ENCODE peak calls at places on chromosome 21, in nine cellular contexts. One of them, this sample, is unnamed.

GRCh38 chr21:32814528-32814927 is 43.0 kb upstream of the PAXBP1 start:
- DNase-seq in neural crest cell: no peak
- DNase-seq in CD8-positive, alpha-beta T cell: no peak
- DNase-seq in stimulated activated CD8-positive, alpha-beta memory T cell treated with anti-CD3 and anti-CD28 coated beads, Interleukin-4, amount 100 ng/mL, for 48 hours: no peak
- DNase-seq in ACHN: no peak
- DNase-seq in fibroblast of lung: no peak
- DNase-seq in stimulated activated CD4-positive, alpha-beta T cell treated with anti-CD3 and anti-CD28 coated beads, Interleukin-12 subunit alpha, Interleukin-12 subunit beta, amount 100 ng/mL, for 48 hours: no peak
- DNase-seq in naive thymus-derived CD8-positive, alpha-beta T cell: no peak
- DNase-seq in astrocyte of the spinal cord: no peak
- DNase-seq in this sample: no peak

GRCh38 chr21:30044447-30045064 is 104.8 kb upstream of the GRIK1 start:
- DNase-seq in neural crest cell: peak; percentile 47
- DNase-seq in CD8-positive, alpha-beta T cell: no peak
- DNase-seq in stimulated activated CD8-positive, alpha-beta memory T cell treated with anti-CD3 and anti-CD28 coated beads, Interleukin-4, amount 100 ng/mL, for 48 hours: peak; percentile 26
- DNase-seq in ACHN: peak; percentile 31
- DNase-seq in fibroblast of lung: peak; percentile 3
- DNase-seq in stimulated activated CD4-positive, alpha-beta T cell treated with anti-CD3 and anti-CD28 coated beads, Interleukin-12 subunit alpha, Interleukin-12 subunit beta, amount 100 ng/mL, for 48 hours: no peak
- DNase-seq in naive thymus-derived CD8-positive, alpha-beta T cell: no peak
- DNase-seq in astrocyte of the spinal cord: peak; percentile 22
- DNase-seq in this sample: no peak

GRCh38 chr21:32270748-32271147 is 8.1 kb downstream of the MIS18A start:
- DNase-seq in neural crest cell: no peak
- DNase-seq in CD8-positive, alpha-beta T cell: no peak
- DNase-seq in stimulated activated CD8-positive, alpha-beta memory T cell treated with anti-CD3 and anti-CD28 coated beads, Interleukin-4, amount 100 ng/mL, for 48 hours: no peak
- DNase-seq in ACHN: no peak
- DNase-seq in fibroblast of lung: no peak
- DNase-seq in stimulated activated CD4-positive, alpha-beta T cell treated with anti-CD3 and anti-CD28 coated beads, Interleukin-12 subunit alpha, Interleukin-12 subunit beta, amount 100 ng/mL, for 48 hours: no peak
- DNase-seq in naive thymus-derived CD8-positive, alpha-beta T cell: no peak
- DNase-seq in astrocyte of the spinal cord: no peak
- DNase-seq in this sample: no peak

GRCh38 chr21:42659416-42660117 is 6.1 kb downstream of the PDE9A start:
- DNase-seq in neural crest cell: no peak
- DNase-seq in CD8-positive, alpha-beta T cell: no peak
- DNase-seq in stimulated activated CD8-positive, alpha-beta memory T cell treated with anti-CD3 and anti-CD28 coated beads, Interleukin-4, amount 100 ng/mL, for 48 hours: no peak
- DNase-seq in ACHN: no peak
- DNase-seq in fibroblast of lung: no peak
- DNase-seq in stimulated activated CD4-positive, alpha-beta T cell treated with anti-CD3 and anti-CD28 coated beads, Interleukin-12 subunit alpha, Interleukin-12 subunit beta, amount 100 ng/mL, for 48 hours: no peak
- DNase-seq in naive thymus-derived CD8-positive, alpha-beta T cell: no peak
- DNase-seq in astrocyte of the spinal cord: no peak
- DNase-seq in this sample: no peak

GRCh38 chr21:26874347-26874746 is 29.1 kb upstream of the ADAMTS1 start:
- DNase-seq in neural crest cell: no peak
- DNase-seq in CD8-positive, alpha-beta T cell: no peak
- DNase-seq in stimulated activated CD8-positive, alpha-beta memory T cell treated with anti-CD3 and anti-CD28 coated beads, Interleukin-4, amount 100 ng/mL, for 48 hours: no peak
- DNase-seq in ACHN: no peak
- DNase-seq in fibroblast of lung: no peak
- DNase-seq in stimulated activated CD4-positive, alpha-beta T cell treated with anti-CD3 and anti-CD28 coated beads, Interleukin-12 subunit alpha, Interleukin-12 subunit beta, amount 100 ng/mL, for 48 hours: no peak
- DNase-seq in naive thymus-derived CD8-positive, alpha-beta T cell: no peak
- DNase-seq in astrocyte of the spinal cord: no peak
- DNase-seq in this sample: no peak

GRCh38 chr21:17612023-17612564 is 607 bp downstream of the BTG3 start:
- DNase-seq in neural crest cell: peak; percentile 18
- DNase-seq in CD8-positive, alpha-beta T cell: peak; percentile 33
- DNase-seq in stimulated activated CD8-positive, alpha-beta memory T cell treated with anti-CD3 and anti-CD28 coated beads, Interleukin-4, amount 100 ng/mL, for 48 hours: peak; percentile 51
- DNase-seq in ACHN: peak; percentile 35
- DNase-seq in fibroblast of lung: peak; percentile 50
- DNase-seq in stimulated activated CD4-positive, alpha-beta T cell treated with anti-CD3 and anti-CD28 coated beads, Interleukin-12 subunit alpha, Interleukin-12 subunit beta, amount 100 ng/mL, for 48 hours: peak; percentile 11
- DNase-seq in naive thymus-derived CD8-positive, alpha-beta T cell: peak; percentile 4
- DNase-seq in astrocyte of the spinal cord: no peak
- DNase-seq in this sample: no peak

GRCh38 chr21:36691539-36692124 is 7.3 kb upstream of the SIM2 start:
- DNase-seq in neural crest cell: no peak
- DNase-seq in CD8-positive, alpha-beta T cell: no peak
- DNase-seq in stimulated activated CD8-positive, alpha-beta memory T cell treated with anti-CD3 and anti-CD28 coated beads, Interleukin-4, amount 100 ng/mL, for 48 hours: no peak
- DNase-seq in ACHN: no peak
- DNase-seq in fibroblast of lung: no peak
- DNase-seq in stimulated activated CD4-positive, alpha-beta T cell treated with anti-CD3 and anti-CD28 coated beads, Interleukin-12 subunit alpha, Interleukin-12 subunit beta, amount 100 ng/mL, for 48 hours: no peak
- DNase-seq in naive thymus-derived CD8-positive, alpha-beta T cell: no peak
- DNase-seq in astrocyte of the spinal cord: no peak
- DNase-seq in this sample: no peak

GRCh38 chr21:42781150-42781980 is 98.0 kb downstream of the WDR4 start:
- DNase-seq in neural crest cell: no peak
- DNase-seq in CD8-positive, alpha-beta T cell: no peak
- DNase-seq in stimulated activated CD8-positive, alpha-beta memory T cell treated with anti-CD3 and anti-CD28 coated beads, Interleukin-4, amount 100 ng/mL, for 48 hours: no peak
- DNase-seq in ACHN: peak; percentile 1
- DNase-seq in fibroblast of lung: no peak
- DNase-seq in stimulated activated CD4-positive, alpha-beta T cell treated with anti-CD3 and anti-CD28 coated beads, Interleukin-12 subunit alpha, Interleukin-12 subunit beta, amount 100 ng/mL, for 48 hours: no peak
- DNase-seq in naive thymus-derived CD8-positive, alpha-beta T cell: no peak
- DNase-seq in astrocyte of the spinal cord: no peak
- DNase-seq in this sample: peak; percentile 30

GRCh38 chr21:29829514-29830255 is 110.1 kb downstream of the GRIK1 start:
- DNase-seq in neural crest cell: no peak
- DNase-seq in CD8-positive, alpha-beta T cell: no peak
- DNase-seq in stimulated activated CD8-positive, alpha-beta memory T cell treated with anti-CD3 and anti-CD28 coated beads, Interleukin-4, amount 100 ng/mL, for 48 hours: no peak
- DNase-seq in ACHN: no peak
- DNase-seq in fibroblast of lung: peak; percentile 34
- DNase-seq in stimulated activated CD4-positive, alpha-beta T cell treated with anti-CD3 and anti-CD28 coated beads, Interleukin-12 subunit alpha, Interleukin-12 subunit beta, amount 100 ng/mL, for 48 hours: no peak
- DNase-seq in naive thymus-derived CD8-positive, alpha-beta T cell: no peak
- DNase-seq in astrocyte of the spinal cord: peak; percentile 25
- DNase-seq in this sample: no peak

GRCh38 chr21:36385233-36385908 is at the start of gene CHAF1B:
- DNase-seq in neural crest cell: peak; percentile 91
- DNase-seq in CD8-positive, alpha-beta T cell: peak; percentile 81
- DNase-seq in stimulated activated CD8-positive, alpha-beta memory T cell treated with anti-CD3 and anti-CD28 coated beads, Interleukin-4, amount 100 ng/mL, for 48 hours: peak; percentile 90
- DNase-seq in ACHN: peak; percentile 76
- DNase-seq in fibroblast of lung: peak; percentile 48
- DNase-seq in stimulated activated CD4-positive, alpha-beta T cell treated with anti-CD3 and anti-CD28 coated beads, Interleukin-12 subunit alpha, Interleukin-12 subunit beta, amount 100 ng/mL, for 48 hours: peak; percentile 77
- DNase-seq in naive thymus-derived CD8-positive, alpha-beta T cell: peak; percentile 63
- DNase-seq in astrocyte of the spinal cord: peak; percentile 70
- DNase-seq in this sample: peak; percentile 86

GRCh38 chr21:33657124-33657842 is 15.0 kb downstream of the ITSN1 start:
- DNase-seq in neural crest cell: no peak
- DNase-seq in CD8-positive, alpha-beta T cell: no peak
- DNase-seq in stimulated activated CD8-positive, alpha-beta memory T cell treated with anti-CD3 and anti-CD28 coated beads, Interleukin-4, amount 100 ng/mL, for 48 hours: no peak
- DNase-seq in ACHN: no peak
- DNase-seq in fibroblast of lung: no peak
- DNase-seq in stimulated activated CD4-positive, alpha-beta T cell treated with anti-CD3 and anti-CD28 coated beads, Interleukin-12 subunit alpha, Interleukin-12 subunit beta, amount 100 ng/mL, for 48 hours: no peak
- DNase-seq in naive thymus-derived CD8-positive, alpha-beta T cell: no peak
- DNase-seq in astrocyte of the spinal cord: no peak
- DNase-seq in this sample: no peak

GRCh38 chr21:44487831-44488230 is 32.5 kb downstream of the LRRC3 start:
- DNase-seq in neural crest cell: peak; percentile 44
- DNase-seq in CD8-positive, alpha-beta T cell: peak; percentile 46
- DNase-seq in stimulated activated CD8-positive, alpha-beta memory T cell treated with anti-CD3 and anti-CD28 coated beads, Interleukin-4, amount 100 ng/mL, for 48 hours: peak; percentile 82
- DNase-seq in ACHN: peak; percentile 2
- DNase-seq in fibroblast of lung: no peak
- DNase-seq in stimulated activated CD4-positive, alpha-beta T cell treated with anti-CD3 and anti-CD28 coated beads, Interleukin-12 subunit alpha, Interleukin-12 subunit beta, amount 100 ng/mL, for 48 hours: peak; percentile 47
- DNase-seq in naive thymus-derived CD8-positive, alpha-beta T cell: no peak
- DNase-seq in astrocyte of the spinal cord: peak; percentile 3
- DNase-seq in this sample: no peak

GRCh38 chr21:25385912-25386474 is 221.3 kb downstream of the MRPL39 start:
- DNase-seq in neural crest cell: no peak
- DNase-seq in CD8-positive, alpha-beta T cell: no peak
- DNase-seq in stimulated activated CD8-positive, alpha-beta memory T cell treated with anti-CD3 and anti-CD28 coated beads, Interleukin-4, amount 100 ng/mL, for 48 hours: no peak
- DNase-seq in ACHN: peak; percentile 64
- DNase-seq in fibroblast of lung: peak; percentile 59
- DNase-seq in stimulated activated CD4-positive, alpha-beta T cell treated with anti-CD3 and anti-CD28 coated beads, Interleukin-12 subunit alpha, Interleukin-12 subunit beta, amount 100 ng/mL, for 48 hours: no peak
- DNase-seq in naive thymus-derived CD8-positive, alpha-beta T cell: no peak
- DNase-seq in astrocyte of the spinal cord: peak; percentile 64
- DNase-seq in this sample: peak; percentile 73

GRCh38 chr21:25283720-25284119 is 323.6 kb downstream of the MRPL39 start:
- DNase-seq in neural crest cell: no peak
- DNase-seq in CD8-positive, alpha-beta T cell: no peak
- DNase-seq in stimulated activated CD8-positive, alpha-beta memory T cell treated with anti-CD3 and anti-CD28 coated beads, Interleukin-4, amount 100 ng/mL, for 48 hours: no peak
- DNase-seq in ACHN: peak; percentile 39
- DNase-seq in fibroblast of lung: peak; percentile 25
- DNase-seq in stimulated activated CD4-positive, alpha-beta T cell treated with anti-CD3 and anti-CD28 coated beads, Interleukin-12 subunit alpha, Interleukin-12 subunit beta, amount 100 ng/mL, for 48 hours: no peak
- DNase-seq in naive thymus-derived CD8-positive, alpha-beta T cell: no peak
- DNase-seq in astrocyte of the spinal cord: peak; percentile 37
- DNase-seq in this sample: no peak

GRCh38 chr21:34595457-34595856 is 19.5 kb downstream of the RCAN1 start:
- DNase-seq in neural crest cell: no peak
- DNase-seq in CD8-positive, alpha-beta T cell: no peak
- DNase-seq in stimulated activated CD8-positive, alpha-beta memory T cell treated with anti-CD3 and anti-CD28 coated beads, Interleukin-4, amount 100 ng/mL, for 48 hours: no peak
- DNase-seq in ACHN: no peak
- DNase-seq in fibroblast of lung: peak; percentile 12
- DNase-seq in stimulated activated CD4-positive, alpha-beta T cell treated with anti-CD3 and anti-CD28 coated beads, Interleukin-12 subunit alpha, Interleukin-12 subunit beta, amount 100 ng/mL, for 48 hours: no peak
- DNase-seq in naive thymus-derived CD8-positive, alpha-beta T cell: no peak
- DNase-seq in astrocyte of the spinal cord: peak; percentile 9
- DNase-seq in this sample: peak; percentile 17

GRCh38 chr21:45560106-45561021 is 18.1 kb upstream of the SLC19A1 start:
- DNase-seq in neural crest cell: no peak
- DNase-seq in CD8-positive, alpha-beta T cell: no peak
- DNase-seq in stimulated activated CD8-positive, alpha-beta memory T cell treated with anti-CD3 and anti-CD28 coated beads, Interleukin-4, amount 100 ng/mL, for 48 hours: no peak
- DNase-seq in ACHN: no peak
- DNase-seq in fibroblast of lung: no peak
- DNase-seq in stimulated activated CD4-positive, alpha-beta T cell treated with anti-CD3 and anti-CD28 coated beads, Interleukin-12 subunit alpha, Interleukin-12 subunit beta, amount 100 ng/mL, for 48 hours: no peak
- DNase-seq in naive thymus-derived CD8-positive, alpha-beta T cell: no peak
- DNase-seq in astrocyte of the spinal cord: no peak
- DNase-seq in this sample: no peak

GRCh38 chr21:35896060-35896459 is 164.3 kb downstream of the SETD4 start:
- DNase-seq in neural crest cell: no peak
- DNase-seq in CD8-positive, alpha-beta T cell: no peak
- DNase-seq in stimulated activated CD8-positive, alpha-beta memory T cell treated with anti-CD3 and anti-CD28 coated beads, Interleukin-4, amount 100 ng/mL, for 48 hours: no peak
- DNase-seq in ACHN: no peak
- DNase-seq in fibroblast of lung: no peak
- DNase-seq in stimulated activated CD4-positive, alpha-beta T cell treated with anti-CD3 and anti-CD28 coated beads, Interleukin-12 subunit alpha, Interleukin-12 subunit beta, amount 100 ng/mL, for 48 hours: no peak
- DNase-seq in naive thymus-derived CD8-positive, alpha-beta T cell: no peak
- DNase-seq in astrocyte of the spinal cord: no peak
- DNase-seq in this sample: no peak

GRCh38 chr21:42234464-42235241 is 15.7 kb downstream of the ABCG1 start:
- DNase-seq in neural crest cell: peak; percentile 62
- DNase-seq in CD8-positive, alpha-beta T cell: peak; percentile 91
- DNase-seq in stimulated activated CD8-positive, alpha-beta memory T cell treated with anti-CD3 and anti-CD28 coated beads, Interleukin-4, amount 100 ng/mL, for 48 hours: peak; percentile 87
- DNase-seq in ACHN: peak; percentile 35
- DNase-seq in fibroblast of lung: peak; percentile 40
- DNase-seq in stimulated activated CD4-positive, alpha-beta T cell treated with anti-CD3 and anti-CD28 coated beads, Interleukin-12 subunit alpha, Interleukin-12 subunit beta, amount 100 ng/mL, for 48 hours: peak; percentile 73
- DNase-seq in naive thymus-derived CD8-positive, alpha-beta T cell: peak; percentile 88
- DNase-seq in astrocyte of the spinal cord: peak; percentile 31
- DNase-seq in this sample: peak; percentile 78

GRCh38 chr21:32298658-32299081 is at the start of gene MRAP:
- DNase-seq in neural crest cell: no peak
- DNase-seq in CD8-positive, alpha-beta T cell: no peak
- DNase-seq in stimulated activated CD8-positive, alpha-beta memory T cell treated with anti-CD3 and anti-CD28 coated beads, Interleukin-4, amount 100 ng/mL, for 48 hours: no peak
- DNase-seq in ACHN: no peak
- DNase-seq in fibroblast of lung: no peak
- DNase-seq in stimulated activated CD4-positive, alpha-beta T cell treated with anti-CD3 and anti-CD28 coated beads, Interleukin-12 subunit alpha, Interleukin-12 subunit beta, amount 100 ng/mL, for 48 hours: no peak
- DNase-seq in naive thymus-derived CD8-positive, alpha-beta T cell: no peak
- DNase-seq in astrocyte of the spinal cord: no peak
- DNase-seq in this sample: no peak

GRCh38 chr21:42524341-42525227 is 10.9 kb downstream of the SLC37A1 start:
- DNase-seq in neural crest cell: peak; percentile 22
- DNase-seq in CD8-positive, alpha-beta T cell: peak; percentile 67
- DNase-seq in stimulated activated CD8-positive, alpha-beta memory T cell treated with anti-CD3 and anti-CD28 coated beads, Interleukin-4, amount 100 ng/mL, for 48 hours: peak; percentile 61
- DNase-seq in ACHN: no peak
- DNase-seq in fibroblast of lung: peak; percentile 56
- DNase-seq in stimulated activated CD4-positive, alpha-beta T cell treated with anti-CD3 and anti-CD28 coated beads, Interleukin-12 subunit alpha, Interleukin-12 subunit beta, amount 100 ng/mL, for 48 hours: no peak
- DNase-seq in naive thymus-derived CD8-positive, alpha-beta T cell: peak; percentile 72
- DNase-seq in astrocyte of the spinal cord: peak; percentile 76
- DNase-seq in this sample: peak; percentile 41

GRCh38 chr21:31397939-31398338 is 53.9 kb upstream of the TIAM1 start:
- DNase-seq in neural crest cell: peak; percentile 36
- DNase-seq in CD8-positive, alpha-beta T cell: peak; percentile 27
- DNase-seq in stimulated activated CD8-positive, alpha-beta memory T cell treated with anti-CD3 and anti-CD28 coated beads, Interleukin-4, amount 100 ng/mL, for 48 hours: no peak
- DNase-seq in ACHN: no peak
- DNase-seq in fibroblast of lung: no peak
- DNase-seq in stimulated activated CD4-positive, alpha-beta T cell treated with anti-CD3 and anti-CD28 coated beads, Interleukin-12 subunit alpha, Interleukin-12 subunit beta, amount 100 ng/mL, for 48 hours: no peak
- DNase-seq in naive thymus-derived CD8-positive, alpha-beta T cell: peak; percentile 57
- DNase-seq in astrocyte of the spinal cord: no peak
- DNase-seq in this sample: no peak

GRCh38 chr21:43345746-43346409 is 81.1 kb downstream of the SIK1 start:
- DNase-seq in neural crest cell: no peak
- DNase-seq in CD8-positive, alpha-beta T cell: no peak
- DNase-seq in stimulated activated CD8-positive, alpha-beta memory T cell treated with anti-CD3 and anti-CD28 coated beads, Interleukin-4, amount 100 ng/mL, for 48 hours: peak; percentile 54
- DNase-seq in ACHN: peak; percentile 30
- DNase-seq in fibroblast of lung: peak; percentile 68
- DNase-seq in stimulated activated CD4-positive, alpha-beta T cell treated with anti-CD3 and anti-CD28 coated beads, Interleukin-12 subunit alpha, Interleukin-12 subunit beta, amount 100 ng/mL, for 48 hours: no peak
- DNase-seq in naive thymus-derived CD8-positive, alpha-beta T cell: no peak
- DNase-seq in astrocyte of the spinal cord: peak; percentile 48
- DNase-seq in this sample: no peak

GRCh38 chr21:17769049-17769845 is 49.9 kb downstream of the C21orf91 start:
- DNase-seq in neural crest cell: no peak
- DNase-seq in CD8-positive, alpha-beta T cell: no peak
- DNase-seq in stimulated activated CD8-positive, alpha-beta memory T cell treated with anti-CD3 and anti-CD28 coated beads, Interleukin-4, amount 100 ng/mL, for 48 hours: no peak
- DNase-seq in ACHN: no peak
- DNase-seq in fibroblast of lung: no peak
- DNase-seq in stimulated activated CD4-positive, alpha-beta T cell treated with anti-CD3 and anti-CD28 coated beads, Interleukin-12 subunit alpha, Interleukin-12 subunit beta, amount 100 ng/mL, for 48 hours: no peak
- DNase-seq in naive thymus-derived CD8-positive, alpha-beta T cell: no peak
- DNase-seq in astrocyte of the spinal cord: peak; percentile 9
- DNase-seq in this sample: no peak

GRCh38 chr21:26421724-26422123 is 151.4 kb downstream of the CYYR1 start:
- DNase-seq in neural crest cell: no peak
- DNase-seq in CD8-positive, alpha-beta T cell: no peak
- DNase-seq in stimulated activated CD8-positive, alpha-beta memory T cell treated with anti-CD3 and anti-CD28 coated beads, Interleukin-4, amount 100 ng/mL, for 48 hours: no peak
- DNase-seq in ACHN: no peak
- DNase-seq in fibroblast of lung: no peak
- DNase-seq in stimulated activated CD4-positive, alpha-beta T cell treated with anti-CD3 and anti-CD28 coated beads, Interleukin-12 subunit alpha, Interleukin-12 subunit beta, amount 100 ng/mL, for 48 hours: no peak
- DNase-seq in naive thymus-derived CD8-positive, alpha-beta T cell: no peak
- DNase-seq in astrocyte of the spinal cord: no peak
- DNase-seq in this sample: no peak

GRCh38 chr21:42695324-42696025 is 42.1 kb downstream of the PDE9A start:
- DNase-seq in neural crest cell: no peak
- DNase-seq in CD8-positive, alpha-beta T cell: no peak
- DNase-seq in stimulated activated CD8-positive, alpha-beta memory T cell treated with anti-CD3 and anti-CD28 coated beads, Interleukin-4, amount 100 ng/mL, for 48 hours: no peak
- DNase-seq in ACHN: no peak
- DNase-seq in fibroblast of lung: peak; percentile 65
- DNase-seq in stimulated activated CD4-positive, alpha-beta T cell treated with anti-CD3 and anti-CD28 coated beads, Interleukin-12 subunit alpha, Interleukin-12 subunit beta, amount 100 ng/mL, for 48 hours: no peak
- DNase-seq in naive thymus-derived CD8-positive, alpha-beta T cell: no peak
- DNase-seq in astrocyte of the spinal cord: peak; percentile 28
- DNase-seq in this sample: no peak

GRCh38 chr21:39781331-39781730 is 36.3 kb downstream of the IGSF5 start:
- DNase-seq in neural crest cell: no peak
- DNase-seq in CD8-positive, alpha-beta T cell: no peak
- DNase-seq in stimulated activated CD8-positive, alpha-beta memory T cell treated with anti-CD3 and anti-CD28 coated beads, Interleukin-4, amount 100 ng/mL, for 48 hours: no peak
- DNase-seq in ACHN: no peak
- DNase-seq in fibroblast of lung: no peak
- DNase-seq in stimulated activated CD4-positive, alpha-beta T cell treated with anti-CD3 and anti-CD28 coated beads, Interleukin-12 subunit alpha, Interleukin-12 subunit beta, amount 100 ng/mL, for 48 hours: no peak
- DNase-seq in naive thymus-derived CD8-positive, alpha-beta T cell: no peak
- DNase-seq in astrocyte of the spinal cord: no peak
- DNase-seq in this sample: no peak

GRCh38 chr21:36613064-36613463 is 85.9 kb upstream of the SIM2 start:
- DNase-seq in neural crest cell: no peak
- DNase-seq in CD8-positive, alpha-beta T cell: no peak
- DNase-seq in stimulated activated CD8-positive, alpha-beta memory T cell treated with anti-CD3 and anti-CD28 coated beads, Interleukin-4, amount 100 ng/mL, for 48 hours: no peak
- DNase-seq in ACHN: no peak
- DNase-seq in fibroblast of lung: no peak
- DNase-seq in stimulated activated CD4-positive, alpha-beta T cell treated with anti-CD3 and anti-CD28 coated beads, Interleukin-12 subunit alpha, Interleukin-12 subunit beta, amount 100 ng/mL, for 48 hours: no peak
- DNase-seq in naive thymus-derived CD8-positive, alpha-beta T cell: no peak
- DNase-seq in astrocyte of the spinal cord: peak; percentile 67
- DNase-seq in this sample: no peak

GRCh38 chr21:45142469-45142868 is 68.1 kb downstream of the ADARB1 start:
- DNase-seq in neural crest cell: no peak
- DNase-seq in CD8-positive, alpha-beta T cell: no peak
- DNase-seq in stimulated activated CD8-positive, alpha-beta memory T cell treated with anti-CD3 and anti-CD28 coated beads, Interleukin-4, amount 100 ng/mL, for 48 hours: no peak
- DNase-seq in ACHN: peak; percentile 20
- DNase-seq in fibroblast of lung: peak; percentile 84
- DNase-seq in stimulated activated CD4-positive, alpha-beta T cell treated with anti-CD3 and anti-CD28 coated beads, Interleukin-12 subunit alpha, Interleukin-12 subunit beta, amount 100 ng/mL, for 48 hours: no peak
- DNase-seq in naive thymus-derived CD8-positive, alpha-beta T cell: no peak
- DNase-seq in astrocyte of the spinal cord: peak; percentile 85
- DNase-seq in this sample: no peak

GRCh38 chr21:37032877-37033471 is 26.5 kb downstream of the RIPPLY3 start:
- DNase-seq in neural crest cell: no peak
- DNase-seq in CD8-positive, alpha-beta T cell: no peak
- DNase-seq in stimulated activated CD8-positive, alpha-beta memory T cell treated with anti-CD3 and anti-CD28 coated beads, Interleukin-4, amount 100 ng/mL, for 48 hours: no peak
- DNase-seq in ACHN: peak; percentile 49
- DNase-seq in fibroblast of lung: peak; percentile 78
- DNase-seq in stimulated activated CD4-positive, alpha-beta T cell treated with anti-CD3 and anti-CD28 coated beads, Interleukin-12 subunit alpha, Interleukin-12 subunit beta, amount 100 ng/mL, for 48 hours: no peak
- DNase-seq in naive thymus-derived CD8-positive, alpha-beta T cell: no peak
- DNase-seq in astrocyte of the spinal cord: peak; percentile 61
- DNase-seq in this sample: no peak

GRCh38 chr21:15062566-15062965 is 2.2 kb downstream of the NRIP1 start:
- DNase-seq in neural crest cell: no peak
- DNase-seq in CD8-positive, alpha-beta T cell: no peak
- DNase-seq in stimulated activated CD8-positive, alpha-beta memory T cell treated with anti-CD3 and anti-CD28 coated beads, Interleukin-4, amount 100 ng/mL, for 48 hours: no peak
- DNase-seq in ACHN: no peak
- DNase-seq in fibroblast of lung: peak; percentile 15
- DNase-seq in stimulated activated CD4-positive, alpha-beta T cell treated with anti-CD3 and anti-CD28 coated beads, Interleukin-12 subunit alpha, Interleukin-12 subunit beta, amount 100 ng/mL, for 48 hours: no peak
- DNase-seq in naive thymus-derived CD8-positive, alpha-beta T cell: no peak
- DNase-seq in astrocyte of the spinal cord: peak; percentile 50
- DNase-seq in this sample: no peak

GRCh38 chr21:17118638-17119384 is 394.0 kb upstream of the CXADR start:
- DNase-seq in neural crest cell: no peak
- DNase-seq in CD8-positive, alpha-beta T cell: no peak
- DNase-seq in stimulated activated CD8-positive, alpha-beta memory T cell treated with anti-CD3 and anti-CD28 coated beads, Interleukin-4, amount 100 ng/mL, for 48 hours: no peak
- DNase-seq in ACHN: no peak
- DNase-seq in fibroblast of lung: no peak
- DNase-seq in stimulated activated CD4-positive, alpha-beta T cell treated with anti-CD3 and anti-CD28 coated beads, Interleukin-12 subunit alpha, Interleukin-12 subunit beta, amount 100 ng/mL, for 48 hours: no peak
- DNase-seq in naive thymus-derived CD8-positive, alpha-beta T cell: no peak
- DNase-seq in astrocyte of the spinal cord: no peak
- DNase-seq in this sample: no peak

This sample was measured in NCI-H2227 treated with DMSO at 0.1 percent for 48 hours.